ENCODE peak calls at places on chromosomes 7 and 10, in nine cellular contexts. I, L, X, J, O, Z, V, D and N are unnamed samples.

GRCh38 chr7:37028909-37029440 is 304.7 kb upstream of the AOAH start:
- DNase-seq in O (no peak), L (no peak), I (no peak), Z (no peak), V (no peak), X (no peak), D (no peak), J (no peak), N (no peak)

GRCh38 chr10:17873946-17874345 is 64.8 kb downstream of the MRC1 start:
- DNase-seq in D (no peak), J (no peak), L (no peak), O (no peak), Z (no peak), V (no peak), X (no peak), I (no peak), N (no peak)

GRCh38 chr10:89274928-89275327 is 23.4 kb upstream of the LIPA start:
- DNase-seq in O (no peak), D (no peak), I (no peak), X (no peak), J (peak; percentile 80), Z (no peak), V (no peak), L (peak; percentile 71), N (no peak)

GRCh38 chr10:48700493-48700892 is 15.8 kb downstream of the WDFY4 start:
- DNase-seq in J (no peak), X (no peak), V (no peak), D (no peak), I (no peak), Z (no peak), O (no peak), L (no peak), N (no peak)

GRCh38 chr10:48210391-48210790 is 64.1 kb downstream of the FRMPD2 start:
- DNase-seq in J (no peak), Z (no peak), O (no peak), L (no peak), I (no peak), D (no peak), V (no peak), X (no peak), N (no peak)

GRCh38 chr7:27145884-27146401 is 1.6 kb downstream of the HOXA6 start:
- DNase-seq in V (no peak), L (no peak), Z (no peak), O (no peak), X (no peak), I (no peak), D (no peak), J (no peak), N (no peak)

GRCh38 chr10:126496771-126497545 is 108.7 kb upstream of the ADAM12 start:
- DNase-seq in J (no peak), X (no peak), D (no peak), V (no peak), I (no peak), L (no peak), Z (no peak), O (no peak), N (no peak)

GRCh38 chr10:101848408-101848807 is 4.8 kb upstream of the KCNIP2 start:
- DNase-seq in D (no peak), J (peak; percentile 21), Z (no peak), X (no peak), V (no peak), L (no peak), I (peak; percentile 60), O (no peak), N (no peak)

GRCh38 chr7:151754142-151754590 is 122.7 kb downstream of the PRKAG2 start:
- DNase-seq in V (no peak), Z (no peak), X (no peak), I (peak; percentile 57), O (no peak), L (peak; percentile 99), D (peak; percentile 35), J (peak; percentile 99), N (peak; percentile 70)

GRCh38 chr10:72784551-72785421 is 92.8 kb downstream of the MCU start:
- DNase-seq in J (peak; percentile 94), V (no peak), I (no peak), O (no peak), X (no peak), L (peak; percentile 93), D (no peak), Z (no peak), N (peak; percentile 70)

GRCh38 chr10:32349968-32350738 is 3.2 kb upstream of the EPC1 start:
- DNase-seq in J (no peak), O (no peak), D (no peak), I (no peak), V (no peak), L (peak; percentile 56), X (peak; percentile 73), Z (no peak), N (no peak)

GRCh38 chr10:88039496-88040200 is 176.2 kb downstream of the PTEN start:
- DNase-seq in J (peak; percentile 62), D (no peak), V (no peak), L (peak; percentile 75), X (no peak), I (no peak), O (no peak), Z (no peak), N (no peak)

GRCh38 chr10:132220061-132220460 is 33.3 kb downstream of the DPYSL4 start:
- DNase-seq in Z (no peak), L (no peak), I (no peak), V (no peak), D (no peak), O (no peak), J (no peak), X (no peak), N (no peak)

GRCh38 chr7:100966542-100967291 is 2.6 kb upstream of the MUC12 start:
- DNase-seq in J (no peak), Z (no peak), X (no peak), V (no peak), O (no peak), L (no peak), I (no peak), D (no peak), N (no peak)

GRCh38 chr10:50343702-50344331 is 92.5 kb upstream of the ASAH2 start:
- DNase-seq in X (no peak), L (no peak), I (no peak), Z (no peak), V (no peak), O (no peak), D (no peak), J (no peak), N (no peak)

GRCh38 chr10:70272925-70273316 is 10.9 kb downstream of the NPFFR1 start:
- DNase-seq in L (no peak), J (peak; percentile 19), D (peak; percentile 31), I (no peak), V (no peak), Z (no peak), O (no peak), X (no peak), N (no peak)

GRCh38 chr7:70456729-70457128 is 675.2 kb upstream of the GALNT17 start:
- DNase-seq in Z (no peak), I (no peak), V (no peak), X (no peak), J (no peak), D (no peak), L (no peak), O (no peak), N (no peak)

GRCh38 chr7:51428226-51428887 is 111.7 kb upstream of the COBL start:
- DNase-seq in X (no peak), L (no peak), Z (no peak), O (no peak), I (no peak), D (no peak), J (no peak), V (no peak), N (peak; percentile 12)

GRCh38 chr7:66267249-66267648 is 62.1 kb downstream of the TPST1 start:
- DNase-seq in V (no peak), J (peak; percentile 95), O (no peak), X (no peak), D (no peak), Z (no peak), I (no peak), L (peak; percentile 94), N (no peak)

GRCh38 chr10:85600744-85601081 is 765.9 kb downstream of the GRID1 start:
- DNase-seq in D (no peak), Z (no peak), O (no peak), L (no peak), J (no peak), V (no peak), I (no peak), X (no peak), N (no peak)

GRCh38 chr7:74216361-74216761 is 6.6 kb downstream of the LAT2 start:
- DNase-seq in D (no peak), Z (no peak), I (no peak), V (no peak), O (no peak), L (no peak), J (no peak), X (no peak), N (no peak)